ENCODE peak calls at places on chromosome 22, in six cellular contexts. V, E, M, I, Z and H are unnamed samples.
A peak's percentile ranks its signal among the peaks of the same experiment; 100 is the strongest.

GRCh38 chr22:50111056-50111455 is 21.2 kb downstream of the MOV10L1 start:
- DNase-seq in M (no peak), V (no peak), Z (no peak), E (no peak), I (no peak), H (no peak)

GRCh38 chr22:50626856-50627451 is 998 bp downstream of the ARSA start:
- DNase-seq in E (no peak), M (peak; percentile 85), V (peak; percentile 89), I (no peak), Z (peak; percentile 22), H (no peak)

GRCh38 chr22:19755722-19756287 is 4.8 kb upstream of the TBX1 start:
- DNase-seq in E (no peak), M (no peak), Z (no peak), I (no peak), V (no peak), H (no peak)

GRCh38 chr22:27492566-27493201 is 308.9 kb downstream of the MN1 start:
- DNase-seq in Z (no peak), E (no peak), V (no peak), I (no peak), M (no peak), H (no peak)

GRCh38 chr22:37427711-37428635 is 694 bp upstream of the ELFN2 start:
- DNase-seq in E (no peak), M (no peak), Z (no peak), V (no peak), I (no peak), H (no peak)

GRCh38 chr22:19344420-19344819 is 52.9 kb upstream of the CLTCL1 start:
- DNase-seq in V (no peak), Z (no peak), M (no peak), E (no peak), I (no peak), H (no peak)

GRCh38 chr22:43110444-43110926 is at the start of gene BIK:
- DNase-seq in M (peak; percentile 78), Z (peak; percentile 75), E (peak; percentile 73), V (peak; percentile 84), I (peak; percentile 36), H (peak; percentile 50)

GRCh38 chr22:50696251-50696798 is 23.7 kb downstream of the SHANK3 start:
- DNase-seq in E (no peak), V (peak; percentile 54), I (no peak), M (peak; percentile 69), Z (no peak), H (no peak)

GRCh38 chr22:17198188-17199130 is 20.8 kb downstream of the ADA2 start:
- DNase-seq in Z (peak; percentile 93), E (no peak), M (no peak), V (no peak), I (peak; percentile 35), H (peak; percentile 80)

GRCh38 chr22:40040927-40041326 is 46.2 kb downstream of the FAM83F start:
- DNase-seq in M (no peak), V (no peak), Z (no peak), I (peak; percentile 80), E (no peak), H (no peak)

GRCh38 chr22:27775698-27776409 is 25.7 kb downstream of the MN1 start:
- DNase-seq in M (no peak), V (no peak), Z (peak; percentile 53), I (no peak), E (no peak), H (no peak)

GRCh38 chr22:27613099-27614089 is 188.2 kb downstream of the MN1 start:
- DNase-seq in Z (no peak), E (no peak), M (no peak), V (no peak), I (no peak), H (no peak)

GRCh38 chr22:49667236-49667635 is 160.4 kb downstream of the BRD1 start:
- DNase-seq in Z (peak; percentile 20), I (no peak), V (peak; percentile 77), M (no peak), E (no peak), H (peak; percentile 43)

GRCh38 chr22:29603358-29604191 is at the start of gene NF2:
- DNase-seq in I (peak; percentile 100), E (peak; percentile 98), Z (peak; percentile 99), V (peak; percentile 100), M (peak; percentile 99), H (peak; percentile 96)

GRCh38 chr22:20904980-20905355 is 12.2 kb upstream of the CRKL start:
- DNase-seq in E (no peak), Z (no peak), M (no peak), V (no peak), I (no peak), H (no peak)

GRCh38 chr22:17918840-17919239 is 105.5 kb downstream of the MICAL3 start:
- DNase-seq in I (no peak), Z (no peak), V (no peak), M (no peak), E (no peak), H (no peak)

GRCh38 chr22:49377306-49377705 is 450.4 kb downstream of the BRD1 start:
- DNase-seq in I (no peak), Z (no peak), E (no peak), M (no peak), V (peak; percentile 28), H (no peak)

GRCh38 chr22:38505595-38506117 is 455 bp downstream of the DDX17 start:
- DNase-seq in I (peak; percentile 62), M (peak; percentile 91), Z (no peak), V (peak; percentile 91), E (peak; percentile 65), H (peak; percentile 41)
- TF ChIP-seq CTCF in I (no peak), M (no peak), Z (no peak), V (no peak), E (no peak), H (no peak)

DNA sequence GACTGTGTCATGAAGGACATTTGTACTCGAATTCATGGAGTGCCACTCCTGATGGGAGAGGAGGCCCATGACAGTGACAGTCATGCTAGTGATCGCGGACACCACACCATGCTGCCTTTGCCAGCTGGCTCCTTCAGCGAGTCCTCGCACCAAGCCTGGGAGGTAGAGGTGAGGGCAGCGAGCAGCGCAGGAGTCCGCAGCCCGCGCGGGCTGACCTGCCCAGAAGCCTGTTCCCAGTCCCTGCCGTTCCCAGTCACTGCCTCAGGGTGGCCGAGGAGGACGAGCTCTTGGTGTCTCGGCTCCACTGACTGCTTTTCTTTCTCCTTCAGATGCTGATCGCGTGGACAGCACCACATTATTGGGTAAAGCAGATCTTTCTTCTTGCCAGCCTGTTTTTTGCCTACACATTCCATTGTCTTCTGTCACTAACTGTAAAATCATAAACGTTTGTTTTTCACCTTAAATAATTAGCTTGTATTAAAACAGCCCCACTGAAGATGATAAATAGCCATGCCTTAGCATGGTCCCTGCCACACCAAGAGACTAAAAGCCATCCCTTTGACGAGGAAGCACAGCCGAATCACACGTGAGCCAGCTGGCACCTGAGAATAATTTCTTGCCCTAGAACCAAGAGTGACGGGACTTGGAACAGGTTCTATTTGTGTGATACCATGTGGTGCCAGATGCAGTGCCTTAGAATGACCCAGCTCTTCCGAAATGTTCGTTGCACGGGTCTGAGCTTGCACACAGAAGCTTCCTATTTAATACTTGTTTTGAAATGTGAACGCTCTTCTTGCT is 25.5 kb downstream of the FAM118A start:
- DNase-seq in E (no peak), V (no peak), M (peak; percentile 50), Z (peak; percentile 74), I (no peak), H (peak; percentile 19)
- TF ChIP-seq CTCF in E (no peak), V (no peak), M (no peak), Z (peak; percentile 56), I (no peak), H (peak; percentile 8)

GRCh38 chr22:22593964-22594656 is 35.0 kb upstream of the PRAME start:
- DNase-seq in Z (peak; percentile 63), E (peak; percentile 65), I (peak; percentile 70), M (peak; percentile 44), V (peak; percentile 83), H (peak; percentile 59)
- TF ChIP-seq CTCF in Z (peak; percentile 78), E (peak; percentile 65), I (peak; percentile 73), M (peak; percentile 59), V (peak; percentile 58), H (peak; percentile 74)

GRCh38 chr22:41245917-41246499 is 5.3 kb upstream of the CHADL start:
- DNase-seq in Z (peak; percentile 71), E (no peak), V (no peak), I (no peak), M (no peak), H (no peak)
- TF ChIP-seq CTCF in Z (peak; percentile 64), E (no peak), V (no peak), I (no peak), M (no peak), H (peak; percentile 34)

GRCh38 chr22:44968736-44969135 is 41.1 kb downstream of the PHF21B start:
- DNase-seq in E (no peak), Z (no peak), V (no peak), I (no peak), M (no peak), H (no peak)

GRCh38 chr22:44965171-44965570 is 44.6 kb downstream of the PHF21B start:
- DNase-seq in I (no peak), V (no peak), Z (no peak), E (no peak), M (no peak), H (no peak)

GRCh38 chr22:44963055-44963454 is 46.8 kb downstream of the PHF21B start:
- DNase-seq in I (no peak), M (no peak), E (no peak), V (no peak), Z (no peak), H (no peak)

GRCh38 chr22:44963832-44964721 is 45.7 kb downstream of the PHF21B start:
- DNase-seq in V (no peak), I (no peak), E (no peak), M (no peak), Z (no peak), H (no peak)

DNA sequence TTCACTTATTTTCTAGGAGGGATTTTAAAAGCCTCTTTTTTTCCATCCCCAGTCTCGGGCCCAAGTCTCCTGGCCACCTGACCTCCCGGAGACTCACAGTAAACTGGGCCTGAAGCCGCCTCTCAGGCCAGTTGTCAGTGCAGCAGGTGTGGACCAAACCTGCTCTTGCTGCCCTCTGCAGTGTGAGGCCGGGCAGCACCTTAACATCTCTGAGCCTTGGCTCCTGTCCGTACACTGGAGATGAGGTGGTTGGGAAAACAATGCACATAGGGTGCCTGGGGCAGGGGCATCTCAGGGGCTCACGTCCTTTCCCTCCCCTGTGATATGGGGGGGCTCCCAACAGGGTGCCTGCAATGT is 45.1 kb downstream of the PHF21B start:
- DNase-seq in V (no peak), I (no peak), E (no peak), M (no peak), Z (peak; percentile 45), H (no peak)
- TF ChIP-seq CTCF in V (no peak), I (no peak), E (no peak), M (no peak), Z (no peak), H (no peak)